ENCODE peak calls at places on chromosomes 13 and 19, in six cellular contexts. M is nephron progenitor cell, E is Calu3, G is IMR-90, W is glutamatergic neuron, K is heart left ventricle. V is an unnamed sample.

GRCh38 chr13:68588623-68589022 is 1358.5 kb upstream of the PCDH9 start:
- DNase-seq in M (no peak), E (no peak), G (no peak), W (no peak), K (no peak), V (no peak)

GRCh38 chr19:40689339-40690049 is 957 bp downstream of the NUMBL start:
- DNase-seq in M (peak), E (no peak), G (no peak), W (peak), K (peak), V (no peak)

GRCh38 chr19:4803736-4804695 is 12.5 kb downstream of the FEM1A start:
- DNase-seq in M (peak), E (peak), G (peak), W (peak), K (peak), V (peak)

GRCh38 chr19:13764821-13765394 is 586 bp downstream of the MRI1 start:
- DNase-seq in M (peak), E (no peak), G (no peak), W (peak), K (peak), V (no peak)

GRCh38 chr19:13428352-13428751 is 77.9 kb downstream of the CACNA1A start:
- DNase-seq in M (peak), E (peak), G (peak), W (peak), K (no peak), V (no peak)

GRCh38 chr13:81986308-81986707 is 1645.4 kb upstream of the SPRY2 start:
- DNase-seq in M (no peak), E (no peak), G (no peak), W (no peak), K (no peak), V (no peak)

GRCh38 chr13:37288057-37288720 is 182.7 kb upstream of the CSNK1A1L start:
- DNase-seq in M (no peak), E (no peak), G (no peak), W (no peak), K (no peak), V (no peak)

GRCh38 chr13:29548722-29549446 is 46.6 kb downstream of the SLC7A1 start:
- DNase-seq in M (no peak), E (peak), G (peak), W (no peak), K (no peak), V (no peak)

GRCh38 chr19:41391618-41392017 is 5.5 kb downstream of the EXOSC5 start:
- DNase-seq in M (no peak), E (no peak), G (no peak), W (no peak), K (no peak), V (no peak)

GRCh38 chr19:1768248-1768647 is 14.9 kb downstream of the ONECUT3 start:
- DNase-seq in M (peak), E (no peak), G (no peak), W (peak), K (no peak), V (no peak)

GRCh38 chr13:107351305-107351704 is 783.4 kb upstream of the ARGLU1 start:
- DNase-seq in M (no peak), E (no peak), G (peak), W (no peak), K (no peak), V (no peak)

GRCh38 chr13:33284016-33284415 is 1.5 kb downstream of the STARD13 start:
- DNase-seq in M (no peak), E (no peak), G (peak), W (no peak), K (no peak), V (no peak)

GRCh38 chr19:34082289-34083077 is 89.8 kb upstream of the LSM14A start:
- DNase-seq in M (peak), E (no peak), G (no peak), W (peak), K (no peak), V (no peak)

GRCh38 chr13:98484289-98485219 is 92.4 kb downstream of the STK24 start:
- DNase-seq in M (peak), E (peak), G (peak), W (no peak), K (peak), V (peak)

GRCh38 chr19:33445752-33446070 is 72.2 kb downstream of the CEBPG start:
- DNase-seq in M (no peak), E (no peak), G (no peak), W (peak), K (no peak), V (no peak)

GRCh38 chr19:8233370-8233769 is 24.2 kb downstream of the CERS4 start:
- DNase-seq in M (no peak), E (no peak), G (peak), W (no peak), K (no peak), V (no peak)

GRCh38 chr13:113547248-113547971 is 37.1 kb upstream of the TFDP1 start:
- DNase-seq in M (no peak), E (no peak), G (peak), W (no peak), K (peak), V (peak)

GRCh38 chr19:49151339-49152217 is 3.6 kb downstream of the HRC start:
- DNase-seq in M (peak), E (peak), G (peak), W (peak), K (peak), V (peak)

GRCh38 chr19:12792048-12792852 is 964 bp downstream of the JUNB start:
- DNase-seq in M (peak), E (peak), G (peak), W (peak), K (peak), V (peak)

GRCh38 chr13:50798923-50799322 is 44.6 kb downstream of the DLEU7 start:
- DNase-seq in M (no peak), E (no peak), G (no peak), W (no peak), K (no peak), V (no peak)

GRCh38 chr19:29505034-29505824 is 20.6 kb upstream of the VSTM2B start:
- DNase-seq in M (peak), E (no peak), G (no peak), W (peak), K (no peak), V (no peak)

GRCh38 chr13:113401452-113402415 is 37.8 kb upstream of the GRTP1 start:
- DNase-seq in M (no peak), E (no peak), G (no peak), W (no peak), K (no peak), V (peak)

GRCh38 chr13:107124129-107124718 is 556.3 kb upstream of the ARGLU1 start:
- DNase-seq in M (no peak), E (no peak), G (peak), W (no peak), K (no peak), V (no peak)

GRCh38 chr19:14182481-14182880 is 23.5 kb downstream of the ADGRL1 start:
- DNase-seq in M (no peak), E (no peak), G (no peak), W (no peak), K (no peak), V (no peak)

GRCh38 chr19:2805991-2806649 is 13.5 kb upstream of the ZNF554 start:
- DNase-seq in M (no peak), E (no peak), G (no peak), W (no peak), K (no peak), V (no peak)

GRCh38 chr19:29872224-29872731 is 60.5 kb downstream of the CCNE1 start:
- DNase-seq in M (peak), E (no peak), G (no peak), W (peak), K (no peak), V (no peak)

GRCh38 chr13:49731766-49732165 is 40.5 kb upstream of the EBPL start:
- DNase-seq in M (no peak), E (no peak), G (peak), W (no peak), K (no peak), V (no peak)

GRCh38 chr19:19482785-19483625 is 32.3 kb downstream of the TSSK6 start:
- DNase-seq in M (peak), E (no peak), G (peak), W (no peak), K (no peak), V (no peak)

GRCh38 chr13:76820759-76821158 is 65.4 kb downstream of the KCTD12 start:
- DNase-seq in M (no peak), E (no peak), G (no peak), W (no peak), K (peak), V (peak)

GRCh38 chr13:24746618-24747247 is 17.2 kb upstream of the RNF17 start:
- DNase-seq in M (peak), E (peak), G (no peak), W (peak), K (no peak), V (no peak)

DNA sequence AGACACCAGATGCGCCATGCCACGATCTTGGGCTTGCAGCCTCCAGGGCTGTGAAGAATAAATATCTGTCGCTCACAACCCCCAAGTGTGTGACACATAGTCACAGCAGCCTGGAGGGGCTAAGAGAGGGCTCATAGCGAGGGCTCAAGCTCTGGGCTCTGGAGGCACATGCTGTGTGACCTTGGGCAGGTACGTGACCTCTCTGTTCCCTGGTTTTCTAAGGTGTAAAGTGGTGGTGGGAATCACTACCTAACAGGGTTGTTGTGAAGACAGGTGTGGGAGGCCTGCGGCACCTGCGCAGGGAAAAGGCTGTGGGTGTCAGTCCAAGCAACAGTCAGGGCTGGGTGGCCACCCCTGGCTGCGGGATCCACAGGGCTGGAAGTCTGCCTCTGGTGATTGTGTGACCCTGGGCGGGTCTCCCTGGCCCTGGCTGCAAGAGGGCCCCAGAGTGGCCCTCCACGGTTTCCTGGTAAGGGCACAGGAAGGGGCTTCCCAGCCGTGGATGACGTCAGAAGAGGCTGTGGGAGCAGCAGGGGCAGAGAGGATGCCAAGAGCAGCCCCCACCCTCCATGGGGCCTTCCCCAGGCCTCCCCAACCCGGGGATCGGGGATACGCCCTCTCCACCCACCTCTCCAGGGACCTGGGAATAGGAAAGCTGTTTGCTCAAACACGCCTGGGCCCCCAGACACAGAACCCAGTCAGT is 218.8 kb upstream of the SGCG start:
- DNase-seq in M (no peak), E (no peak), G (no peak), W (no peak), K (no peak), V (no peak)
- TF ChIP-seq CTCF in M (no peak), E (no peak), G (no peak), W (no peak), K (no peak), V (no peak)

DNA sequence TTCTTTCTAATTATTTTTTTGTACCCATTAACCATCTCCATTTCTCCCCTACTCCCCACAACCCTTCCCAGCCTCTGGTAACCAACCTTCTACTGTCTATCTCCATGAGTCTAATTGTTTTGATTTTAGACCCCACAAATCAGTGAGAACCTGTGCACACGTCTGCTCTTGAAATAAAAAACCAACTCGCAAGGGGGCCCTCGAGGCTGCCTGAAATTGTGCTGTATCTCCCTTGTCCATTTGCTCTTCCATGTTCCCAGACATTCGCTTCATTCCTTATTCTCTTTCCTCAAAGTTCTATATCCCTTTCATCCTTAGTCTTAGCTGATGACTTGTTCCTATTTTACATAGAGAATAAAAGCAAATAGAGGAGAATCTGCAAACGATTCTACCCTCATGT is 95.0 kb downstream of the GPC5 start:
- DNase-seq in M (no peak), E (no peak), G (no peak), W (no peak), K (no peak), V (no peak)
- TF ChIP-seq CTCF in M (no peak), E (no peak), G (no peak), W (no peak), K (no peak), V (no peak)

GRCh38 chr13:111551421-111551820 is 231.0 kb downstream of the TEX29 start:
- DNase-seq in M (no peak), E (no peak), G (no peak), W (no peak), K (no peak), V (no peak)
- TF ChIP-seq CTCF in M (no peak), E (no peak), G (no peak), W (no peak), K (no peak), V (no peak)

GRCh38 chr13:109517516-109517915 is 268.9 kb downstream of the IRS2 start:
- DNase-seq in M (no peak), E (no peak), G (no peak), W (no peak), K (no peak), V (no peak)
- TF ChIP-seq CTCF in M (no peak), E (no peak), G (no peak), W (no peak), K (no peak), V (no peak)

GRCh38 chr19:51614789-51615188 is 15.4 kb downstream of the SIGLEC5 start:
- DNase-seq in M (no peak), E (no peak), G (no peak), W (no peak), K (no peak), V (no peak)
- TF ChIP-seq CTCF in M (no peak), E (no peak), G (no peak), W (no peak), K (no peak), V (no peak)